ENCODE peak calls at places on chromosome 17, in four cellular contexts. One of them, this sample, is unnamed.
A peak's percentile ranks its signal among the peaks of the same experiment; 100 is the strongest.

GRCh38 chr17:64984776-64985521 is 65.7 kb upstream of the LRRC37A3 start:
- DNase-seq in A549: peak; percentile 75
- DNase-seq in lung: no peak
- DNase-seq in left ventricle myocardium inferior: no peak
- DNase-seq in this sample: no peak

GRCh38 chr17:71052971-71053370 is 883.6 kb downstream of the KCNJ2 start:
- DNase-seq in lung: no peak
- DNase-seq in A549: no peak
- DNase-seq in left ventricle myocardium inferior: no peak
- DNase-seq in this sample: no peak

GRCh38 chr17:80279895-80280294 is 19.2 kb downstream of the RNF213 start:
- DNase-seq in lung: no peak
- DNase-seq in A549: no peak
- DNase-seq in left ventricle myocardium inferior: peak; percentile 73
- DNase-seq in this sample: peak; percentile 75

GRCh38 chr17:14833201-14833773 is 431.8 kb downstream of the PMP22 start:
- DNase-seq in left ventricle myocardium inferior: no peak
- DNase-seq in A549: no peak
- DNase-seq in lung: no peak
- DNase-seq in this sample: no peak

GRCh38 chr17:34254651-34255380 is at the start of gene CCL2:
- DNase-seq in A549: peak; percentile 76
- DNase-seq in left ventricle myocardium inferior: peak; percentile 75
- DNase-seq in lung: peak; percentile 69
- DNase-seq in this sample: peak; percentile 83

GRCh38 chr17:13753151-13753550 is 151.4 kb upstream of the HS3ST3A1 start:
- DNase-seq in left ventricle myocardium inferior: no peak
- DNase-seq in lung: no peak
- DNase-seq in A549: no peak
- DNase-seq in this sample: no peak

GRCh38 chr17:27259356-27259755 is 34.6 kb upstream of the WSB1 start:
- DNase-seq in left ventricle myocardium inferior: no peak
- DNase-seq in A549: no peak
- DNase-seq in lung: no peak
- DNase-seq in this sample: no peak

GRCh38 chr17:39595928-39596327 is 11.8 kb downstream of the NEUROD2 start:
- DNase-seq in lung: no peak
- DNase-seq in left ventricle myocardium inferior: no peak
- DNase-seq in A549: no peak
- DNase-seq in this sample: no peak

GRCh38 chr17:27980035-27980434 is 62.4 kb upstream of the NLK start:
- DNase-seq in left ventricle myocardium inferior: no peak
- DNase-seq in lung: no peak
- DNase-seq in A549: peak; percentile 72
- DNase-seq in this sample: peak; percentile 40

GRCh38 chr17:78715876-78716275 is 66.2 kb downstream of the CYTH1 start:
- DNase-seq in lung: no peak
- DNase-seq in A549: no peak
- DNase-seq in left ventricle myocardium inferior: no peak
- DNase-seq in this sample: no peak

GRCh38 chr17:70539172-70539924 is 370.0 kb downstream of the KCNJ2 start:
- DNase-seq in A549: no peak
- DNase-seq in left ventricle myocardium inferior: no peak
- DNase-seq in lung: no peak
- DNase-seq in this sample: no peak

GRCh38 chr17:9237661-9238301 is 216.5 kb downstream of the NTN1 start:
- DNase-seq in lung: no peak
- DNase-seq in A549: no peak
- DNase-seq in left ventricle myocardium inferior: no peak
- DNase-seq in this sample: peak; percentile 23

GRCh38 chr17:63854709-63855108 is 12.2 kb upstream of the SMARCD2 start:
- DNase-seq in A549: no peak
- DNase-seq in left ventricle myocardium inferior: no peak
- DNase-seq in lung: no peak
- DNase-seq in this sample: no peak

GRCh38 chr17:76368545-76368944 is 14.8 kb upstream of the PRPSAP1 start:
- DNase-seq in lung: no peak
- DNase-seq in left ventricle myocardium inferior: no peak
- DNase-seq in A549: no peak
- DNase-seq in this sample: no peak

GRCh38 chr17:9271989-9272388 is 250.7 kb downstream of the NTN1 start:
- DNase-seq in lung: no peak
- DNase-seq in left ventricle myocardium inferior: no peak
- DNase-seq in A549: no peak
- DNase-seq in this sample: no peak

GRCh38 chr17:7840875-7841274 is 6.9 kb downstream of the KDM6B start:
- DNase-seq in lung: no peak
- DNase-seq in A549: no peak
- DNase-seq in left ventricle myocardium inferior: no peak
- DNase-seq in this sample: no peak

GRCh38 chr17:80644588-80644987 is 100.0 kb downstream of the RPTOR start:
- DNase-seq in A549: no peak
- DNase-seq in left ventricle myocardium inferior: no peak
- DNase-seq in lung: no peak
- DNase-seq in this sample: no peak

GRCh38 chr17:47686276-47686635 is 7.7 kb upstream of the TBKBP1 start:
- DNase-seq in left ventricle myocardium inferior: no peak
- DNase-seq in A549: no peak
- DNase-seq in lung: no peak
- DNase-seq in this sample: no peak

GRCh38 chr17:65099941-65100315 is 37.2 kb upstream of the RGS9 start:
- DNase-seq in A549: peak; percentile 84
- DNase-seq in left ventricle myocardium inferior: peak; percentile 48
- DNase-seq in lung: no peak
- DNase-seq in this sample: peak; percentile 48

GRCh38 chr17:19867654-19868395 is at the start of gene ULK2:
- DNase-seq in A549: peak; percentile 90
- DNase-seq in left ventricle myocardium inferior: peak; percentile 74
- DNase-seq in lung: peak; percentile 55
- DNase-seq in this sample: peak; percentile 56
- H3K27ac ChIP-seq in A549: peak within 1 kb of the TSS; percentile 92
- H3K27ac ChIP-seq in left ventricle myocardium inferior: peak within 1 kb of the TSS; percentile 85
- H3K27ac ChIP-seq in lung: peak within 1 kb of the TSS; percentile 72
- H3K27ac ChIP-seq in this sample: peak within 1 kb of the TSS; percentile 36

GRCh38 chr17:46024590-46024989 is 25.5 kb downstream of the STH start:
- DNase-seq in lung: no peak
- DNase-seq in left ventricle myocardium inferior: no peak
- DNase-seq in A549: no peak
- DNase-seq in this sample: no peak
- H3K27ac ChIP-seq in lung: no peak overlapping the region
- H3K27ac ChIP-seq in left ventricle myocardium inferior: no peak overlapping the region
- H3K27ac ChIP-seq in A549: no peak overlapping the region
- H3K27ac ChIP-seq in this sample: no peak overlapping the region

GRCh38 chr17:6669479-6670212 is 18.1 kb downstream of the C17orf100 start:
- DNase-seq in left ventricle myocardium inferior: no peak
- DNase-seq in lung: no peak
- DNase-seq in A549: peak; percentile 48
- DNase-seq in this sample: no peak
- H3K27ac ChIP-seq in left ventricle myocardium inferior: no peak overlapping the region
- H3K27ac ChIP-seq in lung: no peak overlapping the region
- H3K27ac ChIP-seq in A549: no peak overlapping the region
- H3K27ac ChIP-seq in this sample: no peak overlapping the region

DNA sequence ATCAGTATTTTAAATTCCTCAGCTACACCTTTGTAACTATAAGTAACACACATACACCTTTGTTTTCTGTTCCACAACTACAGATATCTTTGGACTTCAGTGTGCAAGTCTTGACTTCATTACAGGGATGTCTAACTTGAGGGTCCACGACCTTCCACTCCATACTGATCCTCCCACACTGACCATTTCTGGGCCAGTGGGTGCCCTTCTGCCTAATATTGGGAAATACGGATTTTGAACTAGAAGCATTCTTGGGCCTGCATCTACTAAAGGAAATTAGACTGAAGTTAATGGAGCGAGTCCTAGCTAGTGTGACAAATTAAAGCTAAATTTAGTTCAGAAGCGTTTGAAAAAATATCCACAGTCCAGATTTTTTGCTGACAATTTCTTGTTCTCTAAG is 9.9 kb upstream of the TMIGD1 start:
- DNase-seq in A549: no peak
- DNase-seq in lung: no peak
- DNase-seq in left ventricle myocardium inferior: no peak
- DNase-seq in this sample: no peak
- H3K27ac ChIP-seq in A549: peak overlapping the region; percentile 82
- H3K27ac ChIP-seq in lung: no peak overlapping the region
- H3K27ac ChIP-seq in left ventricle myocardium inferior: peak overlapping the region; percentile 84
- H3K27ac ChIP-seq in this sample: peak overlapping the region; percentile 72

GRCh38 chr17:19513897-19514488 is 19.7 kb upstream of the SLC47A1 start:
- DNase-seq in A549: peak; percentile 82
- DNase-seq in left ventricle myocardium inferior: peak; percentile 61
- DNase-seq in lung: peak; percentile 69
- DNase-seq in this sample: peak; percentile 72
- H3K27ac ChIP-seq in A549: peak overlapping the region; percentile 19
- H3K27ac ChIP-seq in left ventricle myocardium inferior: peak overlapping the region; percentile 50
- H3K27ac ChIP-seq in lung: peak overlapping the region; percentile 41
- H3K27ac ChIP-seq in this sample: peak overlapping the region; percentile 74

GRCh38 chr17:72432143-72432604 is 311.4 kb downstream of the SOX9 start:
- DNase-seq in A549: no peak
- DNase-seq in lung: no peak
- DNase-seq in left ventricle myocardium inferior: no peak
- DNase-seq in this sample: no peak

GRCh38 chr17:72432881-72433280 is 312.1 kb downstream of the SOX9 start:
- DNase-seq in A549: no peak
- DNase-seq in lung: no peak
- DNase-seq in left ventricle myocardium inferior: no peak
- DNase-seq in this sample: no peak

GRCh38 chr17:72433797-72434196 is 313.0 kb downstream of the SOX9 start:
- DNase-seq in A549: no peak
- DNase-seq in lung: no peak
- DNase-seq in left ventricle myocardium inferior: no peak
- DNase-seq in this sample: no peak

GRCh38 chr17:72434581-72434980 is 313.8 kb downstream of the SOX9 start:
- DNase-seq in A549: no peak
- DNase-seq in left ventricle myocardium inferior: no peak
- DNase-seq in lung: no peak
- DNase-seq in this sample: no peak

DNA sequence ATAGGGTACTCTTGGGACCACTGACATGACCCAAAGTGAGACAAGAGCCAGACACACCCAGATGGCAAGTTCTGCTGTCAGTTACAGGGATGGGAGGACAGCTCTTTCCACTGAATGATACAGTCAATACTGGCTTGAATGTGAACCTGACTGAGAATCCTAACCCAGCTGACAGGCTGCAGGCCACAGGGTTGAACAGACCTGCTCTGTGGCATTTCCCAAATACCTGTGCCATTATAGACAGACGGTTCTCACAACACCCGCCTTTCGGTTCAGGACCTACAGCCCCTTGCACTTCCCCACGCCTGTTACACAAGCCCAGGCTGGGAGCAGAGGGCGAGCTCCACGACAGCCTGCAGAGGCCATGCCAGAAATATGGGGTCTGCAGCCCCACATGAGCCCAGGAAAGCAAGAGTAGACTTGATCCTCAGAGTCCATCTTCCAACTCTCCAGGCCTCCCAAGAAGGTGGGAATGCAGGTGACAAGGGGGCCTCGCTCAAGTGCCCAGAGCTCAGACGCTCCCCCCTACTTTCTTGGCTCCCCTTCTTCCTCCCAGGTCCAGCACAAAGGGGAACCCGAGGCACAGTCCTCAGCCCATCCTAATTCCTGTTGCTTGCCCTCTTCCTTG is 314.3 kb downstream of the SOX9 start:
- DNase-seq in A549: no peak
- DNase-seq in lung: no peak
- DNase-seq in left ventricle myocardium inferior: no peak
- DNase-seq in this sample: no peak
- H3K27ac ChIP-seq in A549: peak overlapping the region; percentile 41
- H3K27ac ChIP-seq in lung: no peak overlapping the region
- H3K27ac ChIP-seq in left ventricle myocardium inferior: no peak overlapping the region
- H3K27ac ChIP-seq in this sample: no peak overlapping the region

DNA sequence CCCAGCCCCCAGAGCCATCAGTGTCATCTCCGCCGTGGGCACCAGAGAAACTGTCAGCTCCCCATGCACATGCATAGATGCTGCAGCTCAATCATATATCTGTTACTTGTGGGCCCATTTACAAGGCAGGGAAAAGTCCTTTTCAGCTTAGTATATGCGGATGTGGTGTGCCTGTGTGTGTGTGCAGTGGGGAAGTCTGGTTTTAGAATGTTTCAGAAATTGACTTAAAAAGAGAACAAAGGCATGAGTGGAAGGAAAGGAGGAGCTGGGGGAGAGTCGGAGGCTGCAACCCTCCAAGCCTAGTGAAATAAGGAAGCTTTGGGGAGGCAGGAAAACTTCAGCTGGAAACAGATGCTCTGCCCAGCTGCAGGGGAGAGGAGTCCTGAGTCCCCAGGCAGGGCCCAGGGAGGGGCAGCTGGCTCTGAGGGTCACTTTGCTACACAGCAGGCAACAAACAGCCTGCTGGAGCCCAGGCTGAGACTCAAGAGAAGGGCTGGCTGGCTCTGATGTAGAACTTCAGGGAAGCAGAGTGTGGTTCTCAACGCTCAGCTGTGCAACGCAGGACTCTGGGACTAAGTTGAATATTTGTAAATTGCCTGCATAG is 11.1 kb upstream of the CD300LD start:
- DNase-seq in A549: no peak
- DNase-seq in lung: no peak
- DNase-seq in left ventricle myocardium inferior: no peak
- DNase-seq in this sample: no peak
- H3K27ac ChIP-seq in A549: no peak overlapping the region
- H3K27ac ChIP-seq in lung: no peak overlapping the region
- H3K27ac ChIP-seq in left ventricle myocardium inferior: no peak overlapping the region
- H3K27ac ChIP-seq in this sample: no peak overlapping the region

This sample was measured in heart left ventricle.